ENCODE peak calls at places on chromosomes 4 and X, in eight cellular contexts. E is chondrocyte, A is Calu3, N is A673, M is kidney, G is stomach, K is choroid plexus epithelial cell, I is glutamatergic neuron. R is an unnamed sample.

GRCh38 chr4:175916636-175917351 is 104.7 kb upstream of the GPM6A start:
- DNase-seq in E (no peak), A (no peak), N (no peak), M (no peak), G (no peak), K (no peak), I (no peak), R (no peak)

GRCh38 chrX:22534643-22535042 is 261.9 kb downstream of the CBLL2 start:
- DNase-seq in E (no peak), A (no peak), N (peak), M (no peak), G (no peak), K (peak), I (no peak), R (peak)

GRCh38 chr4:185540040-185540439 is 4.7 kb upstream of the PDLIM3 start:
- DNase-seq in E (no peak), A (no peak), N (no peak), M (no peak), G (no peak), K (no peak), I (no peak), R (no peak)

GRCh38 chrX:53262918-53263394 is 18.4 kb downstream of the IQSEC2 start:
- DNase-seq in E (no peak), A (peak), N (no peak), M (no peak), G (no peak), K (peak), I (no peak), R (peak)

GRCh38 chr4:113594231-113594556 is 167.3 kb downstream of the CAMK2D start:
- DNase-seq in E (no peak), A (no peak), N (no peak), M (no peak), G (no peak), K (no peak), I (no peak), R (no peak)

GRCh38 chrX:38175140-38175539 is 45.5 kb downstream of the SRPX start:
- DNase-seq in E (no peak), A (peak), N (peak), M (no peak), G (peak), K (peak), I (peak), R (peak)

GRCh38 chr4:140675599-140676231 is 80.5 kb downstream of the TBC1D9 start:
- DNase-seq in E (no peak), A (no peak), N (no peak), M (no peak), G (no peak), K (peak), I (no peak), R (no peak)

GRCh38 chr4:113618205-113618604 is 143.3 kb downstream of the CAMK2D start:
- DNase-seq in E (no peak), A (no peak), N (peak), M (no peak), G (no peak), K (peak), I (no peak), R (peak)

GRCh38 chr4:140152760-140153418 is 1.1 kb downstream of the MAML3 start:
- DNase-seq in E (peak), A (peak), N (peak), M (peak), G (peak), K (peak), I (peak), R (peak)

GRCh38 chrX:102845020-102845419 is 92.1 kb upstream of the RAB40AL start:
- DNase-seq in E (no peak), A (no peak), N (no peak), M (no peak), G (no peak), K (no peak), I (no peak), R (no peak)

GRCh38 chr4:180150818-180151217 is 2092.4 kb upstream of the TENM3 start:
- DNase-seq in E (no peak), A (no peak), N (peak), M (no peak), G (no peak), K (no peak), I (no peak), R (no peak)

GRCh38 chr4:5963611-5964010 is 54.6 kb downstream of the C4orf50 start:
- DNase-seq in E (no peak), A (no peak), N (peak), M (no peak), G (no peak), K (no peak), I (no peak), R (no peak)

GRCh38 chr4:8869879-8870646 is 1.6 kb downstream of the HMX1 start:
- DNase-seq in E (no peak), A (no peak), N (no peak), M (no peak), G (no peak), K (no peak), I (no peak), R (no peak)

DNA sequence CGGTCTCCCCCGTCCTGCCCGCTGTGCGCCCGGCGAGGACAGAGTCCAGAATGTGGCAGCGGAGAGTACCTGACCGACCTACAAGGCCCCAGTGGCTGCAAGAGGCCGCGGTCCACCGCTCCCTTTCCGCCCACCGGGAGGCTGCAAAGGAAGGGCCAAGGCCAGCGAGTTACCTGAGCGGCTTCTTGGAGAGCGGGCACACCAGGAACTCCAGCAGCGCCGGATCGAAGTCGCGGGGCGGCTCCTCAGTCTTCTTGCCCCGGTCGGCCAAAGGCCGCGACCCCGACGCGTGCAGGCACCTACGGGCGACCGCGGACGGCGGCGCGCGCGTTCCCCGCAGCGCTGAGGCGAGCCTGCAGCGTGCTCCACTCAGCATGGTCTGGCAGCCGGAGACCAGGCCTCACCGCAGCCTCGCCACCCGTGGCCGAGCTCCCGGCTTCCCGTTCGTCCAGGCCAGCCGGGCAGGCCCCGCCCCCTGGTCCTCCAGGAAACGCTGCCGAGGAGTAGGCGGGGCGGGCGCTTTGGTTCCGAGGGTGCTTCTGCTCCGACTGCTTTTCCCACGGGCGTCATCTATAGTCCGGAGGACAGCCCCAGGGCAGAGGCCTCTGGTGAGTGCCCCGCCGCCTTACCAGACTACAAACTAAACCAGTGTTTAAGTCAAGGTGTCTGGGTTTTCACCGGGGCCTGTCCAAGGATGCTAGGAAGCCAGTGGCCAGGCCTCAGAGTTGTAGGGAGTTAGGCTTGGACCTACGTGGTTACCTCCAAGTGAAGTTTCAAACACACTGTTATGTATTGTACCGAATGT is at the start of gene PYURF:
- DNase-seq in E (peak), A (peak), N (peak), M (peak), G (peak), K (peak), I (peak), R (peak)
- TF ChIP-seq CTCF in E (peak), A (no peak), N (no peak), M (no peak), G (no peak), K (no peak), I (no peak), R (no peak)

DNA sequence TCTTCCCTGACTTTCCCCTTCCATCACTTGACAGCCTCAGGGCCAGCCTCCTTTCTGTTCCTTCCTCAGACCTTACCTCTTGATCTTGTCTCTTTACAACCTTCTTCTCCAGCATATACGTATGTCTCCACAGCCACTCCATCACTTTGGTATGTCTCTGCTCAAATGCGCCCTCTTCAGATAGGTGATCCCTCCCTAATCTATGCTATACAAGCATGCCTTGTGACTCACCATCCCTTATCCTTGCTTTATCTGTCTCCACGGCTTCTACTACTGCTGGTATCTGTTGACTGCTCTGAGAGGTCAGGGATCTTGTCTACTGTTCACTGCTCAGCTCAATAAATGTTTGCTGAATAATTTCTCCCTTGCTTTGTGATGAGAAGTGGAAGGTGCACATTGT is 9.0 kb downstream of the ARAP2 start:
- DNase-seq in E (no peak), A (peak), N (no peak), M (no peak), G (no peak), K (peak), I (no peak), R (no peak)
- TF ChIP-seq CTCF in E (no peak), A (no peak), N (no peak), M (no peak), G (no peak), K (no peak), I (no peak), R (no peak)

GRCh38 chr4:27678027-27678426 is 817.4 kb downstream of the STIM2 start:
- DNase-seq in E (no peak), A (no peak), N (no peak), M (no peak), G (no peak), K (no peak), I (no peak), R (no peak)
- TF ChIP-seq CTCF in E (no peak), A (no peak), N (no peak), M (no peak), G (no peak), K (no peak), I (no peak), R (no peak)

GRCh38 chrX:17805120-17805519 is 56.0 kb downstream of the RAI2 start:
- DNase-seq in E (no peak), A (no peak), N (peak), M (no peak), G (no peak), K (no peak), I (no peak), R (no peak)
- TF ChIP-seq CTCF in E (peak), A (peak), N (peak), M (no peak), G (no peak), K (peak), I (peak), R (no peak)

GRCh38 chr4:86934772-86935498 is at the start of gene AFF1:
- DNase-seq in E (no peak), A (peak), N (peak), M (peak), G (peak), K (peak), I (peak), R (peak)
- TF ChIP-seq CTCF in E (peak), A (no peak), N (peak), M (peak), G (peak), K (no peak), I (no peak), R (peak)

GRCh38 chrX:115902995-115903394 is 267.5 kb upstream of the AGTR2 start:
- DNase-seq in E (no peak), A (no peak), N (no peak), M (no peak), G (no peak), K (no peak), I (no peak), R (no peak)
- TF ChIP-seq CTCF in E (no peak), A (no peak), N (no peak), M (no peak), G (no peak), K (no peak), I (no peak), R (no peak)

GRCh38 chr4:46850026-46850425 is 59.0 kb downstream of the COX7B2 start:
- DNase-seq in E (no peak), A (no peak), N (no peak), M (no peak), G (no peak), K (no peak), I (no peak), R (no peak)

GRCh38 chr4:46839128-46839527 is 69.9 kb downstream of the COX7B2 start:
- DNase-seq in E (no peak), A (no peak), N (peak), M (no peak), G (no peak), K (no peak), I (no peak), R (no peak)

DNA sequence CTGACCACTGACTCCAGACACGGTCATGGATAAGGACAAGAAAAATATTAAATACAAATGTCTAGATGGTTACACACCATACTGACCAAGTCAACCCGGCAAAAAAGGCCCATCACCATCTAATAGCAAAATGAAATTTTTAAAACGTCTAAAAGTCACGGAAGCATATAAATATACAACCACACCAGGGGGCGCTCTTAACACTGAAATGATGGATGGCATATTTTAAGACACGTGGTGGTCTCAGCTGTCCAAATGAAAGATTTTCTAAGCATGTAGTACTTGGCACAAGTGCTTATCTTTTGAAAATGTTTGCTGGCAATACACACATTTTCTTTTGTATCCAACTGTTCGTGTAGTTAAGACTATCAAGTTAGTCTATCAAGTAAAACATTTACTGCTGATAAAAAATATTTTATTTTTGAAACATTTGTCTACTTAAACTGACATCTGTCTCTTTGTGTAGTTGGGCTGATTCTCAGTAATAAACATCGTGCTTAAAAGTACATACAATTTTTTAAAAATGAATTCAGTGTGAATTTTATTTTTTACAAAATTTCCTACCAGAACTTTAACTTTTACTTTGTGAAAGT is 64.6 kb downstream of the COX7B2 start:
- DNase-seq in E (no peak), A (peak), N (peak), M (no peak), G (peak), K (peak), I (peak), R (peak)
- TF ChIP-seq CTCF in E (peak), A (peak), N (peak), M (peak), G (peak), K (peak), I (peak), R (peak)

DNA sequence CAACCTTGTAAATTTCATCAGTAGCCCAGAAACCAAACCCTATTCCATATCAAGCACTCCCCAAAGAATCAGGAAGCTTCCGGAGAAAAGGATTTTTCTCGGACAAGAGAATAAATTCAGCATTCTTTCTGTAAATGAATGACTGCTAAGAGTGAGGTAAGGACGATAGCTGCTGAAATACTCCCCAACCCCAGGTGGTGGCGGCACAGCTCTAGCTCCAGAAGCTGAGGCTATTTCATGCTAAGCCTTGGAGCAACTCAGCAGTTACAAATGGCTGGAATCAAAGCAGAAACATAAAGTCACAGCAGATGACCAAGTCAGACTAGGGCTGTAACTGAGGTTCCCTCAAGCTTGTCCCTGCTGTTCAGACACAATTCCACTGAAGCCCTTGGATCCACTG is 13.9 kb upstream of the PCDH19 start:
- DNase-seq in E (no peak), A (peak), N (no peak), M (no peak), G (no peak), K (peak), I (no peak), R (peak)
- TF ChIP-seq CTCF in E (peak), A (no peak), N (peak), M (peak), G (no peak), K (peak), I (no peak), R (peak)